ENCODE peak calls at places on chromosome 7, in five cellular contexts. One of them, this sample, is unnamed.

GRCh38 chr7:51261950-51262795 is 54.4 kb downstream of the COBL start:
- DNase-seq in midbrain: no peak
- DNase-seq in NCI-H345: peak; percentile 74
- DNase-seq in mucosa of descending colon: peak; percentile 68
- DNase-seq in cardiac septum: no peak
- DNase-seq in this sample: no peak

GRCh38 chr7:146864644-146865043 is 748.0 kb downstream of the CNTNAP2 start:
- DNase-seq in NCI-H345: peak; percentile 84
- DNase-seq in mucosa of descending colon: no peak
- DNase-seq in cardiac septum: no peak
- DNase-seq in midbrain: no peak
- DNase-seq in this sample: no peak

GRCh38 chr7:42198974-42199668 is 37.9 kb downstream of the GLI3 start:
- DNase-seq in midbrain: no peak
- DNase-seq in NCI-H345: no peak
- DNase-seq in mucosa of descending colon: no peak
- DNase-seq in cardiac septum: no peak
- DNase-seq in this sample: no peak

GRCh38 chr7:2241580-2242540 is at the start of the genes MRM2 and NUDT1:
- DNase-seq in midbrain: peak; percentile 88
- DNase-seq in NCI-H345: peak; percentile 79
- DNase-seq in cardiac septum: peak; percentile 92
- DNase-seq in mucosa of descending colon: peak; percentile 91
- DNase-seq in this sample: peak; percentile 90

GRCh38 chr7:34846976-34847375 is 189.0 kb downstream of the NPSR1 start:
- DNase-seq in mucosa of descending colon: no peak
- DNase-seq in cardiac septum: no peak
- DNase-seq in midbrain: no peak
- DNase-seq in NCI-H345: no peak
- DNase-seq in this sample: no peak

GRCh38 chr7:12713625-12714435 is 26.4 kb downstream of the ARL4A start:
- DNase-seq in mucosa of descending colon: no peak
- DNase-seq in midbrain: no peak
- DNase-seq in cardiac septum: no peak
- DNase-seq in NCI-H345: no peak
- DNase-seq in this sample: no peak

GRCh38 chr7:8724080-8724718 is 290.8 kb downstream of the NXPH1 start:
- DNase-seq in midbrain: peak; percentile 59
- DNase-seq in cardiac septum: no peak
- DNase-seq in NCI-H345: peak; percentile 77
- DNase-seq in mucosa of descending colon: peak; percentile 48
- DNase-seq in this sample: peak; percentile 71

GRCh38 chr7:28351450-28351849 is 60.9 kb upstream of the CREB5 start:
- DNase-seq in NCI-H345: no peak
- DNase-seq in cardiac septum: no peak
- DNase-seq in mucosa of descending colon: no peak
- DNase-seq in midbrain: no peak
- DNase-seq in this sample: no peak

GRCh38 chr7:46485481-46486065 is 564.5 kb upstream of the IGFBP3 start:
- DNase-seq in midbrain: no peak
- DNase-seq in NCI-H345: no peak
- DNase-seq in cardiac septum: no peak
- DNase-seq in mucosa of descending colon: no peak
- DNase-seq in this sample: no peak

GRCh38 chr7:95141755-95142154 is 182.6 kb downstream of the PON1 start:
- DNase-seq in NCI-H345: no peak
- DNase-seq in mucosa of descending colon: no peak
- DNase-seq in midbrain: no peak
- DNase-seq in cardiac septum: no peak
- DNase-seq in this sample: no peak

GRCh38 chr7:69553190-69553589 is 45.1 kb upstream of the AUTS2 start:
- DNase-seq in cardiac septum: no peak
- DNase-seq in mucosa of descending colon: no peak
- DNase-seq in midbrain: no peak
- DNase-seq in NCI-H345: no peak
- DNase-seq in this sample: no peak

GRCh38 chr7:77439572-77439971 is 23.4 kb upstream of the GSAP start:
- DNase-seq in cardiac septum: peak; percentile 79
- DNase-seq in mucosa of descending colon: peak; percentile 49
- DNase-seq in midbrain: peak; percentile 62
- DNase-seq in NCI-H345: peak; percentile 39
- DNase-seq in this sample: peak; percentile 17

GRCh38 chr7:127710635-127711034 is 58.6 kb downstream of the SND1 start:
- DNase-seq in midbrain: no peak
- DNase-seq in mucosa of descending colon: no peak
- DNase-seq in NCI-H345: no peak
- DNase-seq in cardiac septum: no peak
- DNase-seq in this sample: no peak

GRCh38 chr7:82234457-82235049 is 209.0 kb downstream of the CACNA2D1 start:
- DNase-seq in mucosa of descending colon: no peak
- DNase-seq in NCI-H345: peak; percentile 61
- DNase-seq in midbrain: peak; percentile 32
- DNase-seq in cardiac septum: no peak
- DNase-seq in this sample: no peak